ENCODE peak calls at places on chromosome 14, in ten cellular contexts. L, R, I, N, E, U, Z, J, T and K are unnamed samples.

GRCh38 chr14:60093606-60094005 is 1.9 kb downstream of the PCNX4 start:
- DNase-seq in R (peak; percentile 39), U (no peak), J (no peak), T (no peak), L (no peak), N (no peak), Z (no peak), E (no peak), I (no peak), K (no peak)

GRCh38 chr14:102421366-102422057 is 58.8 kb downstream of the TECPR2 start:
- DNase-seq in I (no peak), U (no peak), J (no peak), R (no peak), T (no peak), E (no peak), L (peak; percentile 41), N (no peak), Z (no peak), K (no peak)

GRCh38 chr14:67620217-67620789 is 583 bp downstream of the ARG2 start:
- DNase-seq in I (peak; percentile 7), E (no peak), L (no peak), U (no peak), Z (no peak), N (peak; percentile 4), T (no peak), J (no peak), R (peak; percentile 27), K (no peak)

GRCh38 chr14:104393199-104393897 is 186.2 kb upstream of the C14orf180 start:
- DNase-seq in N (no peak), T (no peak), U (no peak), J (no peak), L (peak; percentile 61), I (no peak), R (no peak), E (no peak), Z (no peak), K (no peak)

GRCh38 chr14:100664234-100664633 is 62.5 kb upstream of the DLK1 start:
- DNase-seq in E (no peak), N (no peak), J (no peak), R (no peak), U (no peak), Z (no peak), T (peak; percentile 15), L (no peak), I (no peak), K (no peak)

GRCh38 chr14:58638231-58639205 is 756 bp downstream of the DACT1 start:
- DNase-seq in I (peak; percentile 38), L (peak; percentile 70), E (peak; percentile 7), U (peak; percentile 39), T (peak; percentile 28), R (peak; percentile 45), J (no peak), N (peak; percentile 2), Z (no peak), K (no peak)

GRCh38 chr14:103802353-103802752 is 45.0 kb downstream of the PPP1R13B start:
- DNase-seq in E (no peak), I (no peak), J (no peak), Z (no peak), R (no peak), T (no peak), N (no peak), U (no peak), L (no peak), K (no peak)

GRCh38 chr14:71725802-71726638 is 206.2 kb upstream of the RGS6 start:
- DNase-seq in I (peak; percentile 85), U (no peak), E (peak; percentile 72), Z (peak; percentile 58), L (no peak), N (no peak), J (no peak), T (no peak), R (peak; percentile 84), K (peak; percentile 61)

GRCh38 chr14:72649603-72650227 is 244.2 kb downstream of the DPF3 start:
- DNase-seq in J (no peak), U (no peak), N (no peak), T (no peak), I (no peak), E (no peak), L (no peak), R (no peak), Z (no peak), K (no peak)

GRCh38 chr14:31261859-31262739 is 54.5 kb upstream of the HECTD1 start:
- DNase-seq in I (peak; percentile 87), J (peak; percentile 61), U (no peak), R (peak; percentile 80), Z (no peak), N (peak; percentile 29), E (peak; percentile 77), L (no peak), T (peak; percentile 38), K (no peak)

DNA sequence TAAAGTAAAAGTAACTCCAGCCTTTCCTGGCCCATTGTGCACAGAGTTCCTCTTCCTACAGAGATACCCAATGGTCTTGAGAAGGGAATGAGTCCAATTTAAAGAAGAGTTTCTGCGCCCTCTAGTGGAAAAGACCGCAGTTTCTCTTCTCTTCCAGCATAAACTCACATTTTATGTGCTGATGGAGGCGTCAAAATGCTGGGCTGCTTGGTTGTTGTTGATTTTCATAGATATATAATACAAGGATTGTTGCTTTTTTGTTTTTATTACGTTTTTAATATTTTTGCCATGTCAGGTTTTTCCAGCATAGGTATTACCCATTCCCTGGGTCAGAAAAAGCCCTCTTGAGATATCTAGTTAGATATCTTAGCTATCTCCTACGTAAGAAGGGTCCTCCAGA is 356.9 kb upstream of the STXBP6 start:
- DNase-seq in N (peak; percentile 41), J (no peak), Z (no peak), I (peak; percentile 27), L (no peak), R (peak; percentile 29), E (peak; percentile 12), U (no peak), T (no peak), K (no peak)
- TF ChIP-seq CTCF in N (peak; percentile 55), J (no peak), Z (peak; percentile 39), I (peak; percentile 38), L (peak; percentile 37), R (peak; percentile 36), E (peak; percentile 76), U (peak; percentile 22), T (no peak), K (peak; percentile 0)

DNA sequence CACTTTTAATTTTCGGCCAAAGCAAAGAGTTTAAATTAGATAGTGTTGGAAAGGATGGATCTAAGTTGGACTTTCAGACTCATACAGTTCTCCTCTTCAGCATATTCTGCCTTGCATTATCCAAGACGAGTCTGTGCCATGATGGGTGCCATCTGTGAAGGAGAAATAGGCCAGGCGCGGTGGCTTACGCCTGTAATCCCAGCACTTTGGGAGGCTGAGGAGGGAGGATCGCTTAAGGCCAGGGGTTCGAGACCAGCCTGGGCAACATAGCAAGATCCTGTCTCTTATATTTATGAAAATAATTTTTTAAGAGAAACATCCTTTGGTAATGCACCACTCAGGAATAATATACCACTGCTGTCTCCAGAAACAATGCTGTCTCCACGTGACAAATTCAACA is 6.5 kb downstream of the AK7 start:
- DNase-seq in E (no peak), J (no peak), T (no peak), I (no peak), U (no peak), N (no peak), Z (no peak), R (no peak), L (no peak), K (no peak)
- TF ChIP-seq CTCF in E (no peak), J (no peak), T (no peak), I (no peak), U (no peak), N (no peak), Z (no peak), R (no peak), L (no peak), K (no peak)

GRCh38 chr14:75977544-75977943 is 4.3 kb downstream of the TGFB3 start:
- DNase-seq in T (no peak), J (no peak), N (no peak), Z (no peak), R (no peak), U (no peak), L (no peak), E (no peak), I (no peak), K (no peak)

GRCh38 chr14:75979641-75980422 is 2.0 kb downstream of the TGFB3 start:
- DNase-seq in L (no peak), J (peak; percentile 16), Z (no peak), R (no peak), T (peak; percentile 52), I (no peak), U (no peak), N (no peak), E (no peak), K (no peak)

GRCh38 chr14:75978249-75978731 is 3.5 kb downstream of the TGFB3 start:
- DNase-seq in T (no peak), L (no peak), J (no peak), I (no peak), E (no peak), N (no peak), U (no peak), R (no peak), Z (no peak), K (no peak)

GRCh38 chr14:75980856-75981255 is 939 bp downstream of the TGFB3 start:
- DNase-seq in N (no peak), R (no peak), T (peak; percentile 44), I (no peak), E (no peak), L (no peak), Z (no peak), U (no peak), J (no peak), K (no peak)

DNA sequence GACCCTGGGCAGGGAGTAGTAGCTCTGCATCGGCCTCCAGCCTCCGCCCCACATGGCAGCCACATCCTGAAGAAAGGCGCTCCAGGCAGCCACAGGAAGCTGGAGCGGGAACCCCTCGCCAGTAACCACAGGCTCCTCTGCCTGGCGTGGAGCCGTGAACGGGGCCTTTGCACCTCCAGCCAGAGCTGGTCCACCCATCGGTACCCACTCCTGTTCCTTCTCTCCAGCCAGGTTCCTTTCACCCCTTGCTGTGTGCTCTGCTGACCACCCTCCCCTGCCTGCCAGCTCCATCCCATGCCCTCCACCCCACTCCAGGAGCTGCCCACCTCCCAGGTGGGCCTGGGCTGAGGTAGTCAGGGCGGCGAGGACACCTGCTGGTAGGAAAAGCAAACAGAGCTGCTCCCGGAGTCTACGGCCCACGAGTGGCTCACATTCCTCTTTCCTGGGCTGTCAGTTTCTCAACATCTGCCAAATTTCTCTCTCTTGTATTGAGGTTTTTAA is 2.7 kb downstream of the TGFB3 start:
- DNase-seq in U (peak; percentile 59), I (peak; percentile 59), E (peak; percentile 24), Z (no peak), J (no peak), T (no peak), N (peak; percentile 12), R (peak; percentile 73), L (no peak), K (no peak)
- TF ChIP-seq CTCF in U (peak; percentile 62), I (peak; percentile 76), E (peak; percentile 84), Z (peak; percentile 73), J (no peak), T (peak; percentile 62), N (peak; percentile 52), R (peak; percentile 88), L (peak; percentile 43), K (peak; percentile 75)

DNA sequence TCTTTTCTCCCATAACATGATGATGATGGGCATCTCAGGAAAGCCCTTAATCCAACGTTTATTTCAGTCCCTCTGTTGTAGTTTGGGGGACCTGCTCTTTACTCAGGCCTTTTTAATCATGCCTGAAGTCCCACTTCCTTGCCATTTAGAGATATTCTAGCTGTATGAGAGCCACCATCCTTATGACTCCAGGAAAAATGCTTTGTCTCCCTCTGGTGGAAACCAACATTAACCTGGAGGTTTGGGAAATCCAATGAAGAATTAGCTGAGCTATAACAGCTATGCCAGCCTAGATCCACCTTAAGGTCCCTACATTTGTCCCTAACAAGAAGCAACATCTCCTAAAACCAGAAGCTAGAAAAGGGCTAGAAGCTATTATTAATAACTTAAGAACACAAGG is 1399.1 kb downstream of the LRFN5 start:
- DNase-seq in T (no peak), I (peak; percentile 42), Z (no peak), R (peak; percentile 14), E (no peak), U (no peak), N (no peak), J (no peak), L (no peak), K (no peak)
- TF ChIP-seq CTCF in T (no peak), I (peak; percentile 40), Z (no peak), R (peak; percentile 37), E (no peak), U (no peak), N (no peak), J (no peak), L (no peak), K (no peak)